ENCODE peak calls at places on chromosomes 3 and 15, in four cellular contexts. K is effector CD4-positive, alpha-beta T cell; L is neural crest cell; O is NCI-H1092. D is an unnamed sample.

GRCh38 chr15:99631256-99631655 is 65.5 kb downstream of the MEF2A start:
- DNase-seq in O (no peak), L (no peak), K (no peak), D (no peak)

GRCh38 chr3:153752405-153753027 is 368.7 kb upstream of the ARHGEF26 start:
- DNase-seq in L (no peak), O (peak), K (no peak), D (no peak)

GRCh38 chr3:54817628-54818027 is 110.2 kb downstream of the LRTM1 start:
- DNase-seq in O (no peak), K (no peak), L (no peak), D (no peak)

GRCh38 chr15:65336369-65336766 is 31.9 kb downstream of the RNU5B-1 start:
- DNase-seq in O (no peak), L (no peak), K (no peak), D (no peak)

GRCh38 chr15:41794081-41794480 is 19.8 kb downstream of the MAPKBP1 start:
- DNase-seq in L (no peak), K (no peak), O (no peak), D (no peak)

GRCh38 chr3:9251055-9251786 is 1.8 kb upstream of the SRGAP3 start:
- DNase-seq in L (no peak), K (no peak), O (no peak), D (no peak)

GRCh38 chr3:181458857-181459256 is 252.9 kb upstream of the SOX2 start:
- DNase-seq in O (no peak), K (no peak), L (no peak), D (no peak)

GRCh38 chr3:13593615-13594014 is 44.7 kb downstream of the FBLN2 start:
- DNase-seq in K (no peak), O (no peak), L (no peak), D (no peak)

GRCh38 chr15:68054658-68055223 is 626 bp downstream of the PIAS1 start:
- DNase-seq in K (peak), L (peak), O (no peak), D (no peak)

GRCh38 chr15:28932361-28932760 is 46.6 kb downstream of the APBA2 start:
- DNase-seq in L (no peak), O (no peak), K (no peak), D (no peak)

GRCh38 chr15:74816624-74817369 is 4.2 kb downstream of the LMAN1L start:
- DNase-seq in L (no peak), K (no peak), O (no peak), D (no peak)

GRCh38 chr3:16515885-16516420 is 2.5 kb upstream of the RFTN1 start:
- DNase-seq in K (no peak), L (no peak), O (no peak), D (no peak)

GRCh38 chr15:74955796-74956647 is 550 bp downstream of the RPP25 start:
- DNase-seq in K (peak), L (peak), O (peak), D (peak)

GRCh38 chr3:159443266-159443665 is 545.4 kb upstream of the IL12A start:
- DNase-seq in K (no peak), O (no peak), L (no peak), D (no peak)

D was measured in GM18507.